ENCODE peak calls at places on chromosome 19, in six cellular contexts. M is adrenal gland, X is upper lobe of left lung, Y is lower lobe of right lung, H is neural progenitor cell, T is AG04450. V is an unnamed sample.

GRCh38 chr19:38039966-38040365 is 133.0 kb downstream of the SIPA1L3 start:
- DNase-seq in M (no peak), X (no peak), Y (no peak), H (no peak), T (peak), V (no peak)

GRCh38 chr19:18408053-18408476 is 10.6 kb upstream of the LRRC25 start:
- DNase-seq in M (no peak), X (peak), Y (peak), H (peak), T (no peak), V (no peak)

GRCh38 chr19:11064831-11065303 is 24.4 kb upstream of the LDLR start:
- DNase-seq in M (peak), X (no peak), Y (no peak), H (no peak), T (no peak), V (no peak)

GRCh38 chr19:28436320-28436719 is 776.6 kb downstream of the UQCRFS1 start:
- DNase-seq in M (no peak), X (no peak), Y (no peak), H (no peak), T (no peak), V (no peak)

GRCh38 chr19:58519087-58519354 is 589 bp downstream of the ZBTB45 start:
- DNase-seq in M (peak), X (peak), Y (peak), H (peak), T (no peak), V (no peak)

GRCh38 chr19:38247126-38247525 is 9.0 kb downstream of the PPP1R14A start:
- DNase-seq in M (no peak), X (no peak), Y (no peak), H (no peak), T (no peak), V (no peak)

GRCh38 chr19:56988271-56988670 is 131.5 kb upstream of the USP29 start:
- DNase-seq in M (no peak), X (no peak), Y (no peak), H (no peak), T (no peak), V (no peak)

GRCh38 chr19:58054792-58055482 is 4.1 kb upstream of the ZNF135 start:
- DNase-seq in M (no peak), X (no peak), Y (no peak), H (peak), T (no peak), V (no peak)

GRCh38 chr19:19146000-19146608 is 7.8 kb upstream of the TMEM161A start:
- DNase-seq in M (peak), X (peak), Y (peak), H (peak), T (peak), V (no peak)

GRCh38 chr19:49361438-49362047 is 673 bp downstream of the TEAD2 start:
- DNase-seq in M (peak), X (peak), Y (peak), H (peak), T (peak), V (no peak)

GRCh38 chr19:44587863-44588752 is 25.3 kb upstream of the IGSF23 start:
- DNase-seq in M (no peak), X (no peak), Y (no peak), H (no peak), T (peak), V (no peak)

GRCh38 chr19:14577885-14578427 is 4.9 kb upstream of the CLEC17A start:
- DNase-seq in M (no peak), X (no peak), Y (no peak), H (peak), T (no peak), V (no peak)

DNA sequence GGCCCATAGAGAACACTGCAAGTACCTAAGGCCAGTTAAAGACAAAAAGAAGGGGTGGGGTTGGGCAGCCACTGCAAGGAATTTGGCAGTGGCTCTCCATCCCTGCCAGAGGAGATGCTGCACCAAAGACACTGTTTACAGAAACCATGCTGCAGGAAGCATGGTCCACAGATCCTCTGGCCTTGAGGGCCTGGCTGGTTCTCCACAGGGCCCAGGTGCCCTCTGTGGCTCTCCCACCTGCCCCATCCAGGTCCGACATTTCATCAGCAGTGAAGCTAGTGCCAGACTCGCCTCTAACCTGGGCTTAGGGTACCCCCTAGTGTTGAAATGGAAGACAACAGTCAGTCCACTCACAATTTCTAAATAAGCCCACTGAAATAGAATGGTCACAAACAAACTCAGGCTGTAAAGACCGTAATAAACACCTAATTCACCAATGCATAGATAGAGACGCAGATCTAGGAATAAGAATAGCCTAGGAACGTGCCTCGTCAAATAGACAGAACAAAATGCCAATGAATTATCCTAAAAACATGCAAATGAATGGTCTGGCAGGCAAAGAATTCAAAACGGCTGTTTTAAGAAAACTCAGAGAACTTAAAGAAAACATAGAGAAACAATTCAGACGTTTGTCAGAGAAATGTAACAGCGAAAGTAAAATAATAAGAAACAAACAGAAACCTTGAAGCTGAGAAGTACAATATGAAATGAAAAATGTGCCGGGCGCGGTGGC is 23.3 kb downstream of the LYPD4 start:
- DNase-seq in M (no peak), X (peak), Y (peak), H (peak), T (no peak), V (no peak)
- TF ChIP-seq CTCF in M (peak), X (peak), Y (peak), H (peak), T (peak), V (peak)

GRCh38 chr19:5396963-5397362 is 56.4 kb upstream of the PTPRS start:
- DNase-seq in M (no peak), X (no peak), Y (no peak), H (no peak), T (no peak), V (no peak)

GRCh38 chr19:5393088-5393487 is 52.5 kb upstream of the PTPRS start:
- DNase-seq in M (no peak), X (no peak), Y (no peak), H (no peak), T (no peak), V (no peak)

GRCh38 chr19:5394907-5395505 is 54.4 kb upstream of the PTPRS start:
- DNase-seq in M (no peak), X (no peak), Y (no peak), H (peak), T (no peak), V (no peak)

GRCh38 chr19:5395996-5396939 is 55.7 kb upstream of the PTPRS start:
- DNase-seq in M (no peak), X (no peak), Y (no peak), H (peak), T (no peak), V (no peak)

GRCh38 chr19:5395541-5395940 is 54.9 kb upstream of the PTPRS start:
- DNase-seq in M (no peak), X (no peak), Y (no peak), H (peak), T (no peak), V (no peak)
- H3K27ac ChIP-seq in M (no peak), X (no peak), Y (no peak), H (peak), T (no peak), V (no peak)

GRCh38 chr19:41398042-41398403 is 405 bp downstream of the BCKDHA start:
- DNase-seq in M (no peak), X (no peak), Y (no peak), H (peak), T (no peak), V (no peak)

GRCh38 chr19:41392775-41393174 is 4.4 kb downstream of the EXOSC5 start:
- DNase-seq in M (no peak), X (no peak), Y (no peak), H (no peak), T (no peak), V (no peak)

GRCh38 chr19:41398603-41399002 is 985 bp downstream of the BCKDHA start:
- DNase-seq in M (no peak), X (no peak), Y (no peak), H (no peak), T (no peak), V (no peak)

GRCh38 chr19:41397086-41398041 is at the start of the genes BCKDHA and EXOSC5:
- DNase-seq in M (peak), X (peak), Y (peak), H (peak), T (peak), V (peak)

DNA sequence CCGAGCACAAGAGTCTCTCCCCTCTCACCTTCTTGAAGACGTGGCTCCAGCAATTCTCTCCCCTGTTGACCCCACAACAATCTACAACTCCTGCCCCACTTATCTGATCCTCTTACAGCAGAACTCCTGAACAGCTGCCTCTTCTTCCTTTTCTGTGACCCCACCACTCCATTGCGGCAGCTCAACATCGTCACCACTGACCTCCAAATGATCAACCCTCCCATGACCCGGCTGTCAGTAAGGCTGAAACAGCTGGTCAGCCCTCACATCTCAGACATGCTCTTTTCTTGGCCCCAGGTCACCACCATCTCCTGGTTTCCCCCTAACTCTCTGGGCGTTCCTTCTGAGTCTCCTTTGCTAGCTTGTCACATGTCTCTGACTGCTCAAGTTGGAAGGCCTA is 1.8 kb downstream of the EXOSC5 start:
- DNase-seq in M (no peak), X (no peak), Y (no peak), H (no peak), T (no peak), V (no peak)
- TF ChIP-seq CTCF in M (no peak), X (no peak), Y (no peak), H (no peak), T (no peak), V (no peak)

GRCh38 chr19:55441692-55442321 is 1.3 kb downstream of the SHISA7 start:
- DNase-seq in M (no peak), X (no peak), Y (no peak), H (peak), T (no peak), V (no peak)
- H3K27ac ChIP-seq in M (no peak), X (no peak), Y (no peak), H (no peak), T (no peak), V (no peak)

GRCh38 chr19:2270572-2271515 is 11.1 kb downstream of the PEAK3 start:
- DNase-seq in M (peak), X (peak), Y (peak), H (peak), T (peak), V (peak)

GRCh38 chr19:2270157-2270571 is 11.8 kb downstream of the PEAK3 start:
- DNase-seq in M (peak), X (no peak), Y (peak), H (peak), T (no peak), V (no peak)

GRCh38 chr19:2268480-2268830 is 12.2 kb upstream of the JSRP1 start:
- DNase-seq in M (no peak), X (no peak), Y (no peak), H (no peak), T (no peak), V (no peak)

GRCh38 chr19:2268861-2269243 is 12.6 kb upstream of the JSRP1 start:
- DNase-seq in M (no peak), X (no peak), Y (no peak), H (no peak), T (no peak), V (no peak)

GRCh38 chr19:2269244-2270156 is 12.5 kb downstream of the PEAK3 start:
- DNase-seq in M (peak), X (peak), Y (peak), H (peak), T (peak), V (peak)
- TF ChIP-seq CTCF in M (peak), X (peak), Y (peak), H (no peak), T (peak), V (no peak)

V was measured in RWPE2.